ENCODE peak calls at places on chromosomes 6 and 20, in five cellular contexts. S is GM20000, A is cardiac fibroblast, T is HFFc6, O is stomach. Z is an unnamed sample.

GRCh38 chr6:38493929-38494547 is 145.7 kb downstream of the BTBD9 start:
- DNase-seq in S (peak; percentile 31), A (peak; percentile 86), T (peak; percentile 59), O (peak; percentile 85), Z (peak; percentile 88)

GRCh38 chr6:87907521-87907920 is 140.1 kb upstream of the SPACA1 start:
- DNase-seq in S (no peak), A (peak; percentile 78), T (peak; percentile 21), O (no peak), Z (no peak)

GRCh38 chr20:25196701-25197120 is 1.2 kb downstream of the ENTPD6 start:
- DNase-seq in S (no peak), A (no peak), T (no peak), O (no peak), Z (no peak)

GRCh38 chr6:9126845-9127560 is 691.7 kb upstream of the SLC35B3 start:
- DNase-seq in S (no peak), A (peak; percentile 39), T (peak; percentile 92), O (no peak), Z (no peak)

GRCh38 chr6:75882734-75883133 is 133.7 kb downstream of the MYO6 start:
- DNase-seq in S (no peak), A (peak; percentile 75), T (peak; percentile 57), O (no peak), Z (no peak)

GRCh38 chr6:107125771-107126170 is 10.5 kb upstream of the BEND3 start:
- DNase-seq in S (no peak), A (no peak), T (no peak), O (no peak), Z (no peak)

GRCh38 chr20:54744097-54744496 is 268.7 kb downstream of the DOK5 start:
- DNase-seq in S (no peak), A (no peak), T (no peak), O (no peak), Z (no peak)

GRCh38 chr6:163717106-163717764 is 302.7 kb downstream of the QKI start:
- DNase-seq in S (no peak), A (no peak), T (no peak), O (no peak), Z (no peak)

GRCh38 chr6:126537437-126537836 is 197.5 kb downstream of the CENPW start:
- DNase-seq in S (no peak), A (no peak), T (no peak), O (no peak), Z (no peak)

GRCh38 chr20:34316191-34316814 is 13.1 kb upstream of the AHCY start:
- DNase-seq in S (no peak), A (peak; percentile 69), T (peak; percentile 69), O (no peak), Z (no peak)

GRCh38 chr6:156599367-156599766 is 177.8 kb upstream of the ARID1B start:
- DNase-seq in S (no peak), A (no peak), T (no peak), O (no peak), Z (no peak)

GRCh38 chr20:25252686-25253421 is 5.0 kb downstream of the PYGB start:
- DNase-seq in S (no peak), A (no peak), T (no peak), O (no peak), Z (no peak)

GRCh38 chr6:71043902-71044301 is 87.0 kb upstream of the B3GAT2 start:
- DNase-seq in S (no peak), A (peak; percentile 34), T (no peak), O (no peak), Z (no peak)

GRCh38 chr6:16985484-16986284 is 116.2 kb upstream of the STMND1 start:
- DNase-seq in S (no peak), A (peak; percentile 39), T (peak; percentile 93), O (no peak), Z (no peak)

GRCh38 chr20:558117-558516 is 14.5 kb upstream of the CSNK2A1 start:
- DNase-seq in S (no peak), A (no peak), T (no peak), O (no peak), Z (no peak)

GRCh38 chr6:12602342-12602741 is 114.2 kb upstream of the PHACTR1 start:
- DNase-seq in S (no peak), A (peak; percentile 35), T (no peak), O (no peak), Z (no peak)

GRCh38 chr20:16709017-16709416 is 20.8 kb upstream of the SNRPB2 start:
- DNase-seq in S (peak; percentile 48), A (no peak), T (no peak), O (no peak), Z (no peak)

GRCh38 chr6:159608961-159609673 is 83.9 kb downstream of the SOD2 start:
- DNase-seq in S (peak; percentile 63), A (peak; percentile 48), T (peak; percentile 51), O (no peak), Z (no peak)
- TF ChIP-seq CTCF in S (peak; percentile 62), A (peak; percentile 71), T (peak; percentile 74), O (no peak), Z (peak; percentile 40)

GRCh38 chr6:69945192-69945591 is 78.8 kb downstream of the COL19A1 start:
- DNase-seq in S (no peak), A (no peak), T (no peak), O (no peak), Z (no peak)
- TF ChIP-seq CTCF in S (no peak), A (no peak), T (no peak), O (no peak), Z (no peak)

GRCh38 chr6:31087494-31088089 is 24.8 kb downstream of the C6orf15 start:
- DNase-seq in S (peak; percentile 83), A (peak; percentile 92), T (peak; percentile 77), O (peak; percentile 91), Z (peak; percentile 90)
- TF ChIP-seq CTCF in S (peak; percentile 77), A (peak; percentile 67), T (peak; percentile 91), O (peak; percentile 81), Z (peak; percentile 84)

DNA sequence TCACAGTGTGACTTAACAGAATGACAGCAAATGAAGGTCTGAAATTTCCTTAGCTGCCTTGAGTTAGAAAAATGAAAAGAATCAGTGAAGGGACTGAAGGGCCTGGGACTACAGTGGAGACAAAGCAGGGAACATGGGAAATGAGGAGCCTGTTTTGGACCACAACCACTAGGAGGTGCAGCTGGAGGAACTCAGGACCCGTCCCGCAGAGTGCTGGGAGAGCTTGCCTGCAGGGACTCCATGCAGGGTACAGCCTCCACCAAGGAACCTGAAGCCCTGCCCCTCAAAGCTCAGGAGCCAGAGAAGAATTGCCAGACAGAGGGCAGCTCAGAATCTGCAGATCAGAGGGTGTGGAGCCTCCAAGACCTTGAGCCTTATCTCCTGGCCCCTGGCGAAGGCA is 50.7 kb downstream of the LRFN2 start:
- DNase-seq in S (no peak), A (no peak), T (peak; percentile 14), O (no peak), Z (peak; percentile 4)
- TF ChIP-seq CTCF in S (no peak), A (no peak), T (peak; percentile 44), O (no peak), Z (peak; percentile 41)

GRCh38 chr6:30685157-30685976 is 1.1 kb downstream of the PPP1R18 start:
- DNase-seq in S (no peak), A (peak; percentile 55), T (no peak), O (no peak), Z (no peak)
- TF ChIP-seq CTCF in S (peak; percentile 23), A (peak; percentile 31), T (peak; percentile 52), O (no peak), Z (no peak)

DNA sequence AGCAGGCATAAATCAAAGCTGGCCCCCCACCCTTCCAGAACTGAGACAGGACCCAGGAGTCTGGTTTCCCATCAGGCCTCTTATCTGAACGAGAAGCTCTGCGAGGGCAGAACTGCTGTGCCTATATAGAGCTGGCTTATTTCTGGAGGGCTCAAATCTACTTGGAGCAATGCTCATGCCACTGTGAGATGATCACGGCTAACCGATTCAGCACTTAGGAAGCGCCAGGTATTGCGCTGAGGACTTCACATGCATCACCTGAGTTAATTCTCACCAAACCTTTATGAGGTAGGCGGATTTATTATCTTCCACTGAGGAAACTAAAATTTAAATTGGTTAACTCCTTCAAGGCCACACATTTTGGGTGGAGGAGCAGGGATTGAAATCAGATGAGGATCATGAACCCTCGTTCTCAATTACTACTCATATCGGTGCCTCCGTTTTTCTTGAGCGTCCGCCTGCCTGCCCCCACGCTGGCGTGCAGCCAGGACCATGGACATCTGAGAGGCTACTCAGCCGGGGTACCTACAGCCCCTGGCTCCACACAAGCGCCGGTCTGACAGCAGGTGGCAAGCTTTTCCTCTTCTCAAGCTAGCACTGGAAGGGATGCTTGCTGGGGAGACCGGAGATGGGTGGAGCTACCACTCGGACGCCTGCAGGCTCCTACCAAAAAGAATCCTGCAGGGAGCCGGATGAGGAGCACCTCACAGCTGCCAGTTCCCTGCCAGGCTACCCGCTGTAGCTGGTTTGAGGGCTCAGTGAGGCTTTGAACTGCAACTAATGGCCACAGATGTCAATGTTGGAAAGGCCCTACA is 1.0 kb upstream of the PCIF1 start:
- DNase-seq in S (peak; percentile 70), A (peak; percentile 75), T (peak; percentile 79), O (peak; percentile 64), Z (peak; percentile 40)
- TF ChIP-seq CTCF in S (no peak), A (no peak), T (peak; percentile 58), O (peak; percentile 9), Z (peak; percentile 47)

DNA sequence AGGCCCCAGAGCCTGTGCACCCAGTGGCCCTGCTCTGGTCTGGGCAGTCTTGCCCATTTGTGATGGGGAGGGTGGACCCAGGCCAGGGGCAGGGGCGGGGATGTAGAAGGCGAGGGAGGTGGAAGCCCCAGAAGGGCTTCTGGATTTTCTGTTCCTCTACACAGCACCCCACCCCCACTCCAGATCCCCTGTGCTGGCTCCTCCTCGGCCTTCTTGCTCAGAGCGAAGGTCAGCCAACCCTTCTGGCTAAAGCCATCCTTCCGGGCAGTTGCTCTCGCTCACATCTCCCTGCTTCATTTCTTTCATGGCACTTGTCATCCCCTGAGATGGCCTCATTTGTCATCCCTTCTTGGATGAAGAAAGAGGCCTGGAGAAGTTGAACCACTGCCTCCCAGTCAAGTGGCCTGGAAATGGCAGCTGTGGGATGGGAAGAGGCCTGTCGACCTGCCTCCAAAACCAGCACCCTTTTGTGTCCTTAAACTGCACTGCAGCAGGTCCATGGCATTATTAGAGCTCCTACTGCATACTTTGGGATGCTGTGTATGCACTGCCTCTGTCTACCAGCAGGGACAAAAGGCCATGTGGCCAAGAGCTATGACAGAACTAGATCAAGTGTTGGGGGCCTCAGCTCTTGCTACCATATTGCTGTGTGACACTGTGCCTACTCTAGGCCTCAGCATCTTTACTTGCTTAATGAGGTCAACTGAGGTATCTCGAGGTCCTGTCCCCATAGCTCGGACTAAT is 19.9 kb downstream of the PEDS1 start:
- DNase-seq in S (no peak), A (no peak), T (no peak), O (no peak), Z (no peak)
- TF ChIP-seq CTCF in S (no peak), A (peak; percentile 34), T (peak; percentile 62), O (no peak), Z (peak; percentile 42)